ENCODE peak calls at places on chromosome 22, in five cellular contexts. E is stomach, P is HCT116, U is H54, V is lower leg skin. W is an unnamed sample.

GRCh38 chr22:36838119-36839030 is 21.5 kb upstream of the PVALB start:
- DNase-seq in P (no peak), E (no peak), V (no peak), U (no peak), W (no peak)

GRCh38 chr22:35629406-35630234 is 12.5 kb upstream of the MB start:
- DNase-seq in V (peak; percentile 65), U (peak; percentile 59), E (peak; percentile 50), P (peak; percentile 87), W (peak; percentile 89)

GRCh38 chr22:44538518-44539315 is 40.7 kb upstream of the RTL6 start:
- DNase-seq in P (no peak), U (no peak), E (no peak), V (no peak), W (no peak)

GRCh38 chr22:44394246-44395115 is 81.7 kb upstream of the SHISAL1 start:
- DNase-seq in V (no peak), U (no peak), E (no peak), P (no peak), W (peak; percentile 5)

GRCh38 chr22:27715078-27715477 is 86.5 kb downstream of the MN1 start:
- DNase-seq in E (no peak), U (no peak), P (no peak), V (no peak), W (no peak)

GRCh38 chr22:17581056-17581455 is 17.8 kb downstream of the SLC25A18 start:
- DNase-seq in V (no peak), P (no peak), E (no peak), U (no peak), W (no peak)

GRCh38 chr22:50621948-50622722 is 5.8 kb downstream of the ARSA start:
- DNase-seq in P (no peak), V (no peak), U (no peak), E (peak; percentile 63), W (no peak)

GRCh38 chr22:36439481-36440271 is 41.8 kb downstream of the TXN2 start:
- DNase-seq in U (peak; percentile 87), E (no peak), V (no peak), P (no peak), W (peak; percentile 87)

GRCh38 chr22:36211237-36211881 is 9.8 kb upstream of the APOL4 start:
- DNase-seq in E (no peak), P (no peak), V (no peak), U (no peak), W (no peak)

GRCh38 chr22:49008682-49009235 is 818.9 kb downstream of the BRD1 start:
- DNase-seq in P (no peak), U (no peak), E (peak; percentile 14), V (no peak), W (no peak)

GRCh38 chr22:46076651-46077339 is 73.5 kb upstream of the PPARA start:
- DNase-seq in P (no peak), E (peak; percentile 59), U (no peak), V (no peak), W (peak; percentile 68)
- TF ChIP-seq POLR2A in P (no peak), E (no peak), U (peak; percentile 13), V (no peak), W (peak; percentile 53)

DNA sequence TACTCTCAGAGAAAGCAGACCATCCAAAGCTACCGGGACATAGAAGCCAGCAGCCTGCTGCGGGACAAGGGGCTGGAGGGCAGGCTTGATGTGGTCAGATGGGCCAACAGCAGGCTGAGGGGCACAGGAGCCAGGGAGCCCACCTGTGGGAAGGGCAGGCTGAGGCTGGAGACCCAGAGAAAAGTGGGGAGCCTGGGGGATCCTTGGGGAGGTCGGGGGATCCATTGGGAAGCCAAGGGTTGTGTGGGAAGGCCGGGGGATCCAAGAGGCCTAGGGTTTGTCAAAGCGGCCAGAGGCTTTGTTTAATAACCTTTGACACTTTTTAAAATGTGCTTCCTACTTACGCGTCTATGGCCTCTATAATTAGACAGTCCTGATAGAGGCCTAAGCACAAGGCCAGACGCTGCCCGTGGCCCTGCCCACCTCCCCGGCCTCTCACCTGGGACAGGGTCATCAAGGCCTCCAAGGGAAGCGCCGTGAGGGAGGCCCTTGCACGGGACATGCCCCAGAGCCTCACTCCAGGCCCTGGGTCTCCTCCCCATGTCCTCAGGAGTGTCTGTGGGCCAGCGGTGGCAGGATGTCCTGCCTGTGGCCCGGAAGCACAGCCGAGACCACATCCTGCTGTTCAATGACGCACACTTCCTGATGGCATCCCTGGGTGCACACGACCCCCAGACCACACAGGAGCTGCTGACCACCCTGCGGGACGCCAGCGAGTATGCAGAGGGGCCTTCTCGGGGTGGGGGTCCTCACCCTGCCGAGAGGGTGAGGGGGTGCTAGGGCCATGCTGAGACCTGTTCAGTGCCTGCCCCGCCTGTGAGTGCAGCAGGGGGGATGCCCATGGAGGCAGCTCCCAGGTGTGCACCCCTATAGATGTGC is 8.6 kb upstream of the GTSE1 start:
- DNase-seq in V (no peak), U (no peak), E (peak; percentile 47), P (no peak), W (no peak)
- TF ChIP-seq POLR2A in V (no peak), U (no peak), E (no peak), P (no peak), W (no peak)

GRCh38 chr22:43182118-43182517 is 4.8 kb downstream of the TTLL12 start:
- DNase-seq in E (no peak), U (no peak), V (no peak), P (no peak), W (no peak)
- TF ChIP-seq POLR2A in E (no peak), U (no peak), V (no peak), P (no peak), W (no peak)

DNA sequence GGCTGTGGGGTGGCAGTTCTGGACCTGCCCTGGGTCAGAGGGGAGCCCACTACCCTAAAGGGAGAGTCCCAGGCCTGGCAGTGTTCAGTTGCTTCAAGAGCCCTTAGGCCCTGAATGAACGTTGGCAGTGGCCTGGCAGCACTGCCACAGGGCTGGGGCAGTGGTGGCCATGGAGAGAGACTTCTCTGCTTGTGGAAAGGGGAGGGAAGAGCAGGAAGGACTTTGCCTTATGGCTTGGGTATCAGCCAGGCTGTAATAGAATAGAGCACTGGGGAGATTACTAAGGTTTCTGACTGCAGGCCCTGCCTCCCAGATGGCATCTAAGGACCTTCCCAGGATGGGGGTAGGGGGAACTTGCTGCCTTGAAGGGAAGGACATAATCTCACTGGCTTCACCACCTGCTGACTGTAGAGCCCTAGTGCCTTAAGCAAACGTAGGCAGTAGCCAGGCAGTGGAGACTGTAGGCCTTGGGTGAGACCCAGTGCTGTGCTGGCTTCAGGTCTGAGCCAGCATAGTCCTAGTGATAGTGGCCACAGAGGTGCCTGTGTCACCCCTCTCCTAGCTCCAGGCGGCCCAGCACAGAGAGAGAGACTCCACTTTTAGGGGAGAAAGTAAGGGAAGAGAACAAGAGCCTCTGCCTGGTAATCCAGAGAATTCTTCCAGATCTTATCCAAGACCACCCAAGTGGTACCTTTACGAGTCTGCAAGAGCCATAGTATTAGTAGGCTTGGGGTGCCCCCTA is 27.6 kb downstream of the PLA2G6 start:
- DNase-seq in P (no peak), E (no peak), V (no peak), U (no peak), W (no peak)
- TF ChIP-seq POLR2A in P (no peak), E (no peak), V (no peak), U (no peak), W (no peak)

GRCh38 chr22:30582788-30583575 is 8.5 kb upstream of the GAL3ST1 start:
- DNase-seq in E (no peak), V (no peak), P (no peak), U (no peak), W (no peak)
- TF ChIP-seq POLR2A in E (no peak), V (no peak), P (no peak), U (no peak), W (no peak)

GRCh38 chr22:30943368-30943767 is 25.2 kb downstream of the MORC2 start:
- DNase-seq in E (no peak), U (no peak), P (no peak), V (no peak), W (no peak)

GRCh38 chr22:30940655-30941362 is 27.8 kb downstream of the MORC2 start:
- DNase-seq in E (no peak), P (no peak), V (no peak), U (no peak), W (no peak)

GRCh38 chr22:30944986-30945385 is 23.6 kb downstream of the MORC2 start:
- DNase-seq in U (no peak), P (no peak), V (no peak), E (no peak), W (no peak)

GRCh38 chr22:30945653-30946052 is 22.9 kb downstream of the MORC2 start:
- DNase-seq in V (no peak), U (no peak), P (no peak), E (no peak), W (no peak)

GRCh38 chr22:30941363-30941740 is 27.2 kb downstream of the MORC2 start:
- DNase-seq in U (no peak), E (no peak), V (no peak), P (no peak), W (no peak)
- TF ChIP-seq POLR2A in U (no peak), E (no peak), V (no peak), P (no peak), W (no peak)

DNA sequence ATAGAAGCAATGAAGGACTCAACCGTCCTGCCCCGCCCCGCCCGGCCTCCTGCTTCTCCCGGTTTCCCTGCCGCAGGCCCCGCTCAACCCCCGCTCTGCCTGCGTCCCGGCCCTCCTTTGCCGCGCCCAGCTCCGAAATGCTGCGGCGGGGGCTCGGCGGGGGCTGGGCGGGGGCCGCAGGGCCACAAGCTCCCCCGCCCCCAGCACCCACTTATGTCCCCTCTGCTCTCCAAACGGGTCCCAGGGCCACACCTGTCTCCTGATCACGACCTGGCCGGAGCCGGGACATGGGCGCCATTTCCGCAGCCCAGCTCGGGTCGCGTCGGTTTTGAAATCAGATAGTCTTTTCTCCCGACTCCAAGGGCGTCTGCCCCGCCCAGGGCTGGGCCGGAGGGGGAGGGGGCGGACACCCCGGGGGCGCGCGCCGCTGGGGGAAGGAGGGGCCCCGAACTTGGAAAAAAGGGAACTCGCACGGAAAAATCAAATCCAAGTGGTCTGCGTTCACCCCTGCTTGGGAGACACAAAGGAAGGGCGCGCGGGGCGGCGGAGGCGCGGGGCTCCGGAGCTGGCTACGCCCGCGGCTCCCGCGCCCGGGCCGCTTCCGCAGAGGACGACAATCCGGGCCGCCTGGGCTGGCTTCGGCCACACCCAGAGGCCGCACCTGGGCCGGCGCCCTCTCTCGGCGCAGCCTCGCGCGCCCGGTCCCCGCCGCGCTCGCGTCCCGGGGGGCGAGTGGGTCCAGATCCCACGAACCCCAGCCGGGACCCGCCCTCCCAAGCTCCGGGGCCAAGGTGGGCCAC is 70.5 kb upstream of the EP300 start:
- DNase-seq in V (peak; percentile 62), E (peak; percentile 69), P (peak; percentile 41), U (peak; percentile 50), W (peak; percentile 82)
- TF ChIP-seq POLR2A in V (no peak), E (peak; percentile 35), P (peak; percentile 70), U (no peak), W (no peak)

W was measured in uterus.